ENCODE peak calls at places on chromosomes 16 and 17, in six cellular contexts. One of them, this sample, is unnamed.

GRCh38 chr17:47702391-47702995 is 8.5 kb downstream of the TBKBP1 start:
- DNase-seq in upper lobe of right lung: peak
- DNase-seq in breast epithelium: no peak
- DNase-seq in kidney epithelial cell: no peak
- DNase-seq in uterus: no peak
- DNase-seq in fibroblast of mammary gland: no peak
- DNase-seq in this sample: no peak

GRCh38 chr16:35195173-35195863 is 1735.9 kb downstream of the TP53TG3F start:
- DNase-seq in fibroblast of mammary gland: no peak
- DNase-seq in kidney epithelial cell: no peak
- DNase-seq in upper lobe of right lung: peak
- DNase-seq in breast epithelium: no peak
- DNase-seq in uterus: no peak
- DNase-seq in this sample: no peak

GRCh38 chr16:19114359-19115147 is 789 bp downstream of the ITPRIPL2 start:
- DNase-seq in uterus: peak
- DNase-seq in upper lobe of right lung: peak
- DNase-seq in kidney epithelial cell: no peak
- DNase-seq in breast epithelium: peak
- DNase-seq in fibroblast of mammary gland: peak
- DNase-seq in this sample: peak

GRCh38 chr16:47136101-47136820 is 7.5 kb downstream of the NETO2 start:
- DNase-seq in fibroblast of mammary gland: peak
- DNase-seq in breast epithelium: no peak
- DNase-seq in upper lobe of right lung: no peak
- DNase-seq in uterus: no peak
- DNase-seq in kidney epithelial cell: no peak
- DNase-seq in this sample: peak

GRCh38 chr16:56776562-56776961 is 46.6 kb downstream of the NUP93 start:
- DNase-seq in uterus: peak
- DNase-seq in breast epithelium: no peak
- DNase-seq in kidney epithelial cell: no peak
- DNase-seq in upper lobe of right lung: no peak
- DNase-seq in fibroblast of mammary gland: peak
- DNase-seq in this sample: peak

GRCh38 chr16:66949472-66949871 is 11.6 kb upstream of the CES3 start:
- DNase-seq in fibroblast of mammary gland: no peak
- DNase-seq in breast epithelium: no peak
- DNase-seq in uterus: no peak
- DNase-seq in upper lobe of right lung: no peak
- DNase-seq in kidney epithelial cell: no peak
- DNase-seq in this sample: no peak

GRCh38 chr16:53176434-53176833 is 121.6 kb downstream of the CHD9 start:
- DNase-seq in fibroblast of mammary gland: no peak
- DNase-seq in breast epithelium: no peak
- DNase-seq in upper lobe of right lung: no peak
- DNase-seq in kidney epithelial cell: no peak
- DNase-seq in uterus: no peak
- DNase-seq in this sample: no peak

GRCh38 chr17:27471321-27472269 is 15.3 kb downstream of the KSR1 start:
- DNase-seq in breast epithelium: no peak
- DNase-seq in uterus: no peak
- DNase-seq in upper lobe of right lung: peak
- DNase-seq in kidney epithelial cell: peak
- DNase-seq in fibroblast of mammary gland: peak
- DNase-seq in this sample: no peak

GRCh38 chr16:86477642-86478041 is 32.7 kb upstream of the FOXF1 start:
- DNase-seq in fibroblast of mammary gland: peak
- DNase-seq in breast epithelium: no peak
- DNase-seq in kidney epithelial cell: no peak
- DNase-seq in upper lobe of right lung: no peak
- DNase-seq in uterus: no peak
- DNase-seq in this sample: no peak

GRCh38 chr16:56478228-56479049 is 27.1 kb downstream of the OGFOD1 start:
- DNase-seq in kidney epithelial cell: no peak
- DNase-seq in uterus: no peak
- DNase-seq in fibroblast of mammary gland: peak
- DNase-seq in breast epithelium: no peak
- DNase-seq in upper lobe of right lung: no peak
- DNase-seq in this sample: no peak

GRCh38 chr17:6100891-6101290 is 30.7 kb downstream of the WSCD1 start:
- DNase-seq in kidney epithelial cell: no peak
- DNase-seq in fibroblast of mammary gland: no peak
- DNase-seq in uterus: no peak
- DNase-seq in upper lobe of right lung: no peak
- DNase-seq in breast epithelium: no peak
- DNase-seq in this sample: no peak

GRCh38 chr16:15506441-15506840 is 72.1 kb downstream of the BMERB1 start:
- DNase-seq in uterus: no peak
- DNase-seq in upper lobe of right lung: no peak
- DNase-seq in breast epithelium: no peak
- DNase-seq in kidney epithelial cell: no peak
- DNase-seq in fibroblast of mammary gland: no peak
- DNase-seq in this sample: no peak

DNA sequence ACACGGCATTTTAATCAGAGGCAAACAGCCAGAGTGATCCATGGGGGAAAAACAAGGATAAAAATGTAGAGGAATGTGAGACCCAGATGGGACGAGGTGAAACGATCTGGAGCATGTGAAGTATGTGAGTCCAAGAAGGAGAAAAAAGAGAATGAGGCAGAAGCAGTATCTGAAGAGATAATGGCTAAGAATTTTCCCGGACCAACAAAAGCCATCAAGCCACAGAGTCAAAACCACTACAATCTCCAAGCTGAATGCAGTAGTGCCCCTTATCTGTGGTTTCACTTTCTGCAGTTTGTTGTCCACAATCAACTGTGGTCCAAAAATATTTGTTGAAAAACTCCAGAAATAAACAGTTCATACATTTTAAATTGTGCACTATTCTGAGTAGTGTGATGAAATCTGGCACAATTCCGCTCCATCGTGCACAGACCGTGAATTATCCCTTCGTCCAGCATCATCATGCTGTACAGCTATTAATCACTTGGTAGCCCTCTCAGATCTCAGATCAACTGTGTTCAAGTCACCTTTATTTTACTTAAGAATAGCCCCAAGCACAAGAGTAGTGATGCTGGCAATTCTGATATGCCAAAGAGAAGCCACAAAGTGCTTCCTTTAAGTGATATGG is 18.7 kb downstream of the MYH10 start:
- DNase-seq in kidney epithelial cell: no peak
- DNase-seq in breast epithelium: no peak
- DNase-seq in uterus: no peak
- DNase-seq in fibroblast of mammary gland: peak
- DNase-seq in upper lobe of right lung: no peak
- DNase-seq in this sample: no peak
- H3K4me3 ChIP-seq in kidney epithelial cell: no peak
- H3K4me3 ChIP-seq in breast epithelium: no peak
- H3K4me3 ChIP-seq in uterus: no peak
- H3K4me3 ChIP-seq in fibroblast of mammary gland: peak
- H3K4me3 ChIP-seq in upper lobe of right lung: no peak
- H3K4me3 ChIP-seq in this sample: no peak

GRCh38 chr17:7439462-7440112 is at the start of gene FGF11:
- DNase-seq in breast epithelium: no peak
- DNase-seq in kidney epithelial cell: no peak
- DNase-seq in uterus: no peak
- DNase-seq in upper lobe of right lung: no peak
- DNase-seq in fibroblast of mammary gland: no peak
- DNase-seq in this sample: no peak
- H3K4me3 ChIP-seq in breast epithelium: peak
- H3K4me3 ChIP-seq in kidney epithelial cell: peak
- H3K4me3 ChIP-seq in uterus: peak
- H3K4me3 ChIP-seq in upper lobe of right lung: peak
- H3K4me3 ChIP-seq in fibroblast of mammary gland: peak
- H3K4me3 ChIP-seq in this sample: no peak

DNA sequence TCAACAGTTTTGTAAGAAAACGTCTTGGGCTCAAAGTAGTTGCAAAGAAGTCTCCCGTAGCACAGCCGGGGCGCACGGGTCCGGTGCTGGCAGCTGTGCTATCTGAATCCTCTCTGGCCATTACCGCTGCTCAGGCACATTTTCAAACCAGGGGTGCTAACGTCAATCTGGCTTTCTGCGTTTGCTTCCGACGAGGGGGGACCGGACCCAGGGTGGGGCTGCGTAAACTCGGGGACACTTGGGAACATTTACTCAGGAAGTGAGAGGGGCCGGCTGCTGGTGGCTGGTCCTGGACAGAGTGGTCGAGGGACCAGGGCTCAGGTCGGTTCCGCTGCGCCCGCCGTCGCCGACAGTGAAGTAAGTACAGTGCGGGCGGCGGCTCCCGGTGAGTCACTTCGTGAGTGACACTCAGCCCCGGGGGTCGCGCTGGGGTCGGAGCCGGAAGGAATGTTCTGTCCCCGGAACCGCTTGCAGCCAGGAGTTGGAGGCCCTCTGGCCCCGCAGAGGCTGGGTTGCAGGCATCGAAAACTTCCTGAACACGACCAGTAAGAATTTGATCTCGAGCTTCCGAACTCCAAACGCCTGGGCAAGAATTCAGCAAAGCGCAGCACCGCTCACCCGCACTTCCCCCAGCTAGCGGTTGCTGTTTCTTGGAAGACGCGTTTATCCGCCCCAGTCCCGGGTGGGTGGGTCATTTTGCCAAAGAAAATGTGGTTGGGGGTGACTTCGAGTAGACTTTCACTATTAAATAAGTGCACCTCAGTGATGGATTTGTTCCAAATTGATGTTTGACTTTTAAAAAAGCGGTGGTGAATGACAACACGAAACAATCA is 1.4 kb upstream of the HS3ST3B1 start:
- DNase-seq in breast epithelium: no peak
- DNase-seq in fibroblast of mammary gland: peak
- DNase-seq in uterus: peak
- DNase-seq in kidney epithelial cell: no peak
- DNase-seq in upper lobe of right lung: peak
- DNase-seq in this sample: peak
- H3K4me3 ChIP-seq in breast epithelium: peak
- H3K4me3 ChIP-seq in fibroblast of mammary gland: peak
- H3K4me3 ChIP-seq in uterus: peak
- H3K4me3 ChIP-seq in kidney epithelial cell: peak
- H3K4me3 ChIP-seq in upper lobe of right lung: peak
- H3K4me3 ChIP-seq in this sample: peak

DNA sequence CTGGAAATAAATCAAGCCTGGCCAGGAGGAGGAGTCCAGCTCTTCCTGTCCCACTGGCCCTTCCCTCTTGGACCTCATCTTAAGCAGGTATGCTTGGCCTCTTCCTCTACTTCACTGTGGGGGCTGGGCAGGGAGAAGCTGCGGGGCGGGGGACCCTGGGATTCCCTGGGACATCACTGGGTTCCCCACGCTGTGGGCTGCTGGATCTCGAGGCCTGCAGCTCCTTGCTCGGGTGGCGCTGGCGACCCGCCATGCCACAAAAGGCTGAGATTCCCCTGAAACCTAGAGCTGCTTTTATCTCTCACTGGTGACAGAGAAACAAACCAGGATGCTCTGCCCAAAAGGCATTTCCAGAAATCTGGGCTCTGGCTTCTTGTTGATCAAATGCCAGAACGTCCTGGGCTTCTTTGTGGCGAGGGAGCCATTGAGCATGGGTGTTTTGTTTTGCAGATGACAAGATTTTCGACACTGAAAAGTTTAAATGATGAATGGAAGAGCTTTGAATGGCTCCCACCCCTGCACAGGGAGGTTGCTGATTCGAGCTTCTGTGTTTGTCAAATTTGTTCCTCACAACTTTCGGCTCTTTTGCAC is 8.6 kb upstream of the PGS1 start:
- DNase-seq in fibroblast of mammary gland: no peak
- DNase-seq in kidney epithelial cell: no peak
- DNase-seq in upper lobe of right lung: no peak
- DNase-seq in breast epithelium: no peak
- DNase-seq in uterus: no peak
- DNase-seq in this sample: no peak
- H3K4me3 ChIP-seq in fibroblast of mammary gland: no peak
- H3K4me3 ChIP-seq in kidney epithelial cell: no peak
- H3K4me3 ChIP-seq in upper lobe of right lung: no peak
- H3K4me3 ChIP-seq in breast epithelium: no peak
- H3K4me3 ChIP-seq in uterus: no peak
- H3K4me3 ChIP-seq in this sample: no peak

GRCh38 chr16:3609895-3610697 is 1.3 kb downstream of the SLX4 start:
- DNase-seq in uterus: no peak
- DNase-seq in fibroblast of mammary gland: no peak
- DNase-seq in kidney epithelial cell: no peak
- DNase-seq in breast epithelium: no peak
- DNase-seq in upper lobe of right lung: no peak
- DNase-seq in this sample: no peak
- H3K4me3 ChIP-seq in uterus: no peak
- H3K4me3 ChIP-seq in fibroblast of mammary gland: peak
- H3K4me3 ChIP-seq in kidney epithelial cell: no peak
- H3K4me3 ChIP-seq in breast epithelium: peak
- H3K4me3 ChIP-seq in upper lobe of right lung: peak
- H3K4me3 ChIP-seq in this sample: peak

DNA sequence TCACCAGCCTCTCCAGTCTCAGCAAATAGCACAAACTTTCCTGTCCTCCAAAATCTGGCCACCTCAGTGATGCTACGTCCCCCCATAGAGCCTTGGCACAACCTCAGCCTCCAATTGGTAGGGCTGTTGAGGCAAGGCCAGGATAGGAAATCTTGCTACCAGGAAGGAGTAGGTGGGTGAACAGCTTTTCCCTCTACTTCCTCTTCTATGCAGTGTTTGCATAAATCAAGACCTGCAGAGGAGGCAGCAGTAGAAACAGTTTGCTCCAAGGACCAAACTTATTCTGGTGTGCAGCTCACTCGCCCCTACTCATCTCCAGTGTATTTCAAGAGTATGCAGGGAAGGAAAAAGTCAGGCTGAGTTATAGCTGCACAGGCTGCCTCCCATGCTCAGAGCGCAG is 740 bp upstream of the DPEP2 start:
- DNase-seq in breast epithelium: no peak
- DNase-seq in kidney epithelial cell: no peak
- DNase-seq in fibroblast of mammary gland: no peak
- DNase-seq in upper lobe of right lung: no peak
- DNase-seq in uterus: no peak
- DNase-seq in this sample: no peak
- H3K4me3 ChIP-seq in breast epithelium: no peak
- H3K4me3 ChIP-seq in kidney epithelial cell: no peak
- H3K4me3 ChIP-seq in fibroblast of mammary gland: no peak
- H3K4me3 ChIP-seq in upper lobe of right lung: peak
- H3K4me3 ChIP-seq in uterus: no peak
- H3K4me3 ChIP-seq in this sample: no peak

GRCh38 chr16:50498756-50499155 is 49.4 kb upstream of the NKD1 start:
- DNase-seq in kidney epithelial cell: no peak
- DNase-seq in fibroblast of mammary gland: no peak
- DNase-seq in uterus: peak
- DNase-seq in upper lobe of right lung: no peak
- DNase-seq in breast epithelium: no peak
- DNase-seq in this sample: no peak
- H3K4me3 ChIP-seq in kidney epithelial cell: no peak
- H3K4me3 ChIP-seq in fibroblast of mammary gland: no peak
- H3K4me3 ChIP-seq in uterus: no peak
- H3K4me3 ChIP-seq in upper lobe of right lung: no peak
- H3K4me3 ChIP-seq in breast epithelium: no peak
- H3K4me3 ChIP-seq in this sample: no peak